ENCODE peak calls at places on chromosomes 1 and 21, in seven cellular contexts. G is neural progenitor cell, T is islet precursor cell, R is NCI-H2029, Y is iris pigment epithelial cell, W is tibial artery, I is cerebellum. V is an unnamed sample.
A peak's percentile ranks its signal among the peaks of the same experiment; 100 is the strongest.

GRCh38 chr1:53545663-53546408 is 86.6 kb downstream of the DMRTB1 start:
- DNase-seq in Y (no peak), G (no peak), W (peak; percentile 66), I (no peak), T (peak; percentile 47), R (peak; percentile 39), V (no peak)

GRCh38 chr21:42513151-42513984 is at the start of gene SLC37A1:
- DNase-seq in T (peak; percentile 60), R (no peak), I (peak; percentile 30), W (peak; percentile 66), G (peak; percentile 65), Y (no peak), V (no peak)

GRCh38 chr1:215081566-215082531 is 688 bp upstream of the KCNK2 start:
- DNase-seq in W (no peak), T (no peak), G (peak; percentile 44), R (no peak), Y (no peak), I (no peak), V (no peak)

GRCh38 chr1:8004803-8005573 is 21.1 kb downstream of the ERRFI1 start:
- DNase-seq in R (no peak), I (no peak), Y (peak; percentile 97), G (no peak), W (peak; percentile 96), T (peak; percentile 98), V (peak; percentile 85)

GRCh38 chr1:9701661-9702060 is 50.1 kb downstream of the PIK3CD start:
- DNase-seq in Y (no peak), W (no peak), R (no peak), G (no peak), T (no peak), I (no peak), V (no peak)

GRCh38 chr1:203179328-203180009 is 3.8 kb upstream of the MYBPH start:
- DNase-seq in T (no peak), G (peak; percentile 18), I (no peak), R (peak; percentile 57), Y (no peak), W (peak; percentile 59), V (no peak)

GRCh38 chr1:222416001-222416791 is 131.7 kb downstream of the HHIPL2 start:
- DNase-seq in R (no peak), T (no peak), G (no peak), I (no peak), Y (no peak), W (no peak), V (no peak)

GRCh38 chr1:150235852-150236613 is at the start of gene ANP32E:
- DNase-seq in T (peak; percentile 99), W (peak; percentile 98), I (peak; percentile 99), G (peak; percentile 97), Y (peak; percentile 100), R (peak; percentile 98), V (peak; percentile 99)

GRCh38 chr1:30514137-30514654 is 209.2 kb downstream of the MATN1 start:
- DNase-seq in T (peak; percentile 30), Y (no peak), W (no peak), I (no peak), R (no peak), G (no peak), V (no peak)

GRCh38 chr1:110176299-110176956 is 26.1 kb downstream of the SLC6A17 start:
- DNase-seq in W (peak; percentile 75), G (no peak), Y (no peak), I (no peak), T (no peak), R (peak; percentile 52), V (no peak)

GRCh38 chr1:33294071-33295010 is 26.6 kb downstream of the A3GALT2 start:
- DNase-seq in I (no peak), W (peak; percentile 56), Y (no peak), G (no peak), T (no peak), R (no peak), V (no peak)

GRCh38 chr1:54339126-54339525 is 67.1 kb downstream of the SSBP3 start:
- DNase-seq in R (no peak), I (no peak), G (no peak), W (no peak), Y (no peak), T (no peak), V (no peak)

GRCh38 chr1:168583571-168583970 is 7.2 kb downstream of the XCL1 start:
- DNase-seq in I (no peak), Y (no peak), G (no peak), W (no peak), T (peak; percentile 59), R (no peak), V (no peak)

GRCh38 chr1:95582746-95583145 is 348.7 kb downstream of the RWDD3 start:
- DNase-seq in G (peak; percentile 55), R (no peak), W (no peak), Y (no peak), T (no peak), I (no peak), V (no peak)

GRCh38 chr1:46817814-46818213 is 19.0 kb downstream of the CYP4B1 start:
- DNase-seq in T (peak; percentile 41), R (no peak), W (no peak), G (no peak), Y (no peak), I (no peak), V (no peak)

GRCh38 chr1:3717041-3717714 is 35.1 kb upstream of the CCDC27 start:
- DNase-seq in W (no peak), T (no peak), I (peak; percentile 38), R (no peak), Y (no peak), G (no peak), V (no peak)

GRCh38 chr1:154773551-154773950 is 96.5 kb downstream of the KCNN3 start:
- DNase-seq in T (no peak), W (no peak), G (no peak), R (no peak), Y (no peak), I (no peak), V (no peak)

GRCh38 chr1:242017580-242018233 is 18.8 kb upstream of the MAP1LC3C start:
- DNase-seq in G (peak; percentile 66), T (peak; percentile 59), Y (peak; percentile 34), W (no peak), I (peak; percentile 44), R (peak; percentile 23), V (peak; percentile 73)

GRCh38 chr1:40736085-40736531 is 44.6 kb downstream of the NFYC start:
- DNase-seq in T (peak; percentile 59), R (peak; percentile 81), Y (peak; percentile 89), I (no peak), W (no peak), G (peak; percentile 34), V (no peak)

GRCh38 chr1:40783001-40783905 is at the start of gene KCNQ4:
- DNase-seq in Y (no peak), I (peak; percentile 61), T (peak; percentile 78), R (peak; percentile 89), G (peak; percentile 91), W (peak; percentile 89), V (peak; percentile 42)

GRCh38 chr1:40862008-40862863 is at the start of gene CITED4:
- DNase-seq in G (peak; percentile 99), I (peak; percentile 99), Y (peak; percentile 90), R (peak; percentile 100), T (peak; percentile 98), W (peak; percentile 96), V (peak; percentile 92)

GRCh38 chr1:157310401-157310800 is 172.2 kb upstream of the ETV3 start:
- DNase-seq in R (no peak), W (no peak), I (no peak), G (peak; percentile 33), Y (no peak), T (peak; percentile 59), V (no peak)

GRCh38 chr1:28087614-28088167 is 719 bp downstream of the EYA3 start:
- DNase-seq in I (peak; percentile 4), W (no peak), G (peak; percentile 63), T (peak; percentile 50), Y (peak; percentile 36), R (no peak), V (no peak)

GRCh38 chr1:162708286-162708685 is 76.0 kb downstream of the DDR2 start:
- DNase-seq in T (no peak), W (no peak), Y (no peak), R (no peak), G (no peak), I (no peak), V (no peak)